ENCODE peak calls at places on chromosome 21, in eight cellular contexts. One of them, this sample, is unnamed.

GRCh38 chr21:39444406-39445145 is 1.0 kb downstream of the LCA5L start:
- DNase-seq in NCI-H2227 treated with DMSO at 0.1 percent for 48 hours: no peak
- DNase-seq in CD4-positive, CD25-positive, alpha-beta regulatory T cell: no peak
- DNase-seq in stimulated activated CD4-positive, alpha-beta T cell treated with anti-CD3 and anti-CD28 coated beads, Interleukin-2, amount 100 ng/mL, for 48 hours: no peak
- DNase-seq in NCI-H2107: no peak
- DNase-seq in AG10803: peak
- DNase-seq in GM10248: no peak
- DNase-seq in anterior cingulate cortex: no peak
- DNase-seq in this sample: peak

GRCh38 chr21:8991088-8991907 is 1530.1 kb upstream of the TPTE start:
- DNase-seq in anterior cingulate cortex: no peak
- DNase-seq in NCI-H2107: no peak
- DNase-seq in stimulated activated CD4-positive, alpha-beta T cell treated with anti-CD3 and anti-CD28 coated beads, Interleukin-2, amount 100 ng/mL, for 48 hours: no peak
- DNase-seq in NCI-H2227 treated with DMSO at 0.1 percent for 48 hours: peak
- DNase-seq in AG10803: no peak
- DNase-seq in GM10248: no peak
- DNase-seq in CD4-positive, CD25-positive, alpha-beta regulatory T cell: no peak
- DNase-seq in this sample: no peak

GRCh38 chr21:37574316-37574715 is 207.7 kb downstream of the DYRK1A start:
- DNase-seq in CD4-positive, CD25-positive, alpha-beta regulatory T cell: no peak
- DNase-seq in AG10803: no peak
- DNase-seq in NCI-H2107: no peak
- DNase-seq in anterior cingulate cortex: no peak
- DNase-seq in stimulated activated CD4-positive, alpha-beta T cell treated with anti-CD3 and anti-CD28 coated beads, Interleukin-2, amount 100 ng/mL, for 48 hours: no peak
- DNase-seq in GM10248: no peak
- DNase-seq in NCI-H2227 treated with DMSO at 0.1 percent for 48 hours: no peak
- DNase-seq in this sample: no peak

GRCh38 chr21:44929242-44929798 is 8.6 kb upstream of the ITGB2 start:
- DNase-seq in CD4-positive, CD25-positive, alpha-beta regulatory T cell: no peak
- DNase-seq in NCI-H2227 treated with DMSO at 0.1 percent for 48 hours: no peak
- DNase-seq in anterior cingulate cortex: no peak
- DNase-seq in GM10248: no peak
- DNase-seq in stimulated activated CD4-positive, alpha-beta T cell treated with anti-CD3 and anti-CD28 coated beads, Interleukin-2, amount 100 ng/mL, for 48 hours: no peak
- DNase-seq in AG10803: no peak
- DNase-seq in NCI-H2107: no peak
- DNase-seq in this sample: no peak

GRCh38 chr21:38219049-38219628 is 37.7 kb upstream of the KCNJ15 start:
- DNase-seq in GM10248: peak
- DNase-seq in NCI-H2227 treated with DMSO at 0.1 percent for 48 hours: no peak
- DNase-seq in AG10803: peak
- DNase-seq in stimulated activated CD4-positive, alpha-beta T cell treated with anti-CD3 and anti-CD28 coated beads, Interleukin-2, amount 100 ng/mL, for 48 hours: peak
- DNase-seq in CD4-positive, CD25-positive, alpha-beta regulatory T cell: peak
- DNase-seq in anterior cingulate cortex: peak
- DNase-seq in NCI-H2107: peak
- DNase-seq in this sample: peak

GRCh38 chr21:44593598-44594405 is 1.5 kb upstream of the KRTAP10-6 start:
- DNase-seq in CD4-positive, CD25-positive, alpha-beta regulatory T cell: no peak
- DNase-seq in NCI-H2227 treated with DMSO at 0.1 percent for 48 hours: no peak
- DNase-seq in anterior cingulate cortex: no peak
- DNase-seq in stimulated activated CD4-positive, alpha-beta T cell treated with anti-CD3 and anti-CD28 coated beads, Interleukin-2, amount 100 ng/mL, for 48 hours: no peak
- DNase-seq in AG10803: peak
- DNase-seq in NCI-H2107: no peak
- DNase-seq in GM10248: no peak
- DNase-seq in this sample: peak

GRCh38 chr21:29155933-29156260 is 25.5 kb downstream of the MAP3K7CL start:
- DNase-seq in GM10248: no peak
- DNase-seq in anterior cingulate cortex: no peak
- DNase-seq in AG10803: no peak
- DNase-seq in CD4-positive, CD25-positive, alpha-beta regulatory T cell: no peak
- DNase-seq in NCI-H2107: no peak
- DNase-seq in NCI-H2227 treated with DMSO at 0.1 percent for 48 hours: no peak
- DNase-seq in stimulated activated CD4-positive, alpha-beta T cell treated with anti-CD3 and anti-CD28 coated beads, Interleukin-2, amount 100 ng/mL, for 48 hours: no peak
- DNase-seq in this sample: no peak

GRCh38 chr21:26912466-26912865 is 54.4 kb downstream of the ADAMTS5 start:
- DNase-seq in NCI-H2107: no peak
- DNase-seq in anterior cingulate cortex: no peak
- DNase-seq in GM10248: no peak
- DNase-seq in stimulated activated CD4-positive, alpha-beta T cell treated with anti-CD3 and anti-CD28 coated beads, Interleukin-2, amount 100 ng/mL, for 48 hours: no peak
- DNase-seq in CD4-positive, CD25-positive, alpha-beta regulatory T cell: no peak
- DNase-seq in NCI-H2227 treated with DMSO at 0.1 percent for 48 hours: no peak
- DNase-seq in AG10803: no peak
- DNase-seq in this sample: no peak

GRCh38 chr21:42248783-42249597 is 30.1 kb downstream of the ABCG1 start:
- DNase-seq in NCI-H2227 treated with DMSO at 0.1 percent for 48 hours: no peak
- DNase-seq in stimulated activated CD4-positive, alpha-beta T cell treated with anti-CD3 and anti-CD28 coated beads, Interleukin-2, amount 100 ng/mL, for 48 hours: no peak
- DNase-seq in CD4-positive, CD25-positive, alpha-beta regulatory T cell: no peak
- DNase-seq in GM10248: peak
- DNase-seq in NCI-H2107: no peak
- DNase-seq in AG10803: no peak
- DNase-seq in anterior cingulate cortex: no peak
- DNase-seq in this sample: no peak

GRCh38 chr21:42571391-42572150 is 57.9 kb downstream of the SLC37A1 start:
- DNase-seq in NCI-H2107: no peak
- DNase-seq in AG10803: no peak
- DNase-seq in NCI-H2227 treated with DMSO at 0.1 percent for 48 hours: peak
- DNase-seq in GM10248: no peak
- DNase-seq in anterior cingulate cortex: no peak
- DNase-seq in stimulated activated CD4-positive, alpha-beta T cell treated with anti-CD3 and anti-CD28 coated beads, Interleukin-2, amount 100 ng/mL, for 48 hours: no peak
- DNase-seq in CD4-positive, CD25-positive, alpha-beta regulatory T cell: no peak
- DNase-seq in this sample: no peak

GRCh38 chr21:31735518-31735992 is 3.6 kb upstream of the SCAF4 start:
- DNase-seq in NCI-H2227 treated with DMSO at 0.1 percent for 48 hours: no peak
- DNase-seq in GM10248: no peak
- DNase-seq in stimulated activated CD4-positive, alpha-beta T cell treated with anti-CD3 and anti-CD28 coated beads, Interleukin-2, amount 100 ng/mL, for 48 hours: no peak
- DNase-seq in anterior cingulate cortex: no peak
- DNase-seq in NCI-H2107: no peak
- DNase-seq in CD4-positive, CD25-positive, alpha-beta regulatory T cell: no peak
- DNase-seq in AG10803: no peak
- DNase-seq in this sample: no peak

GRCh38 chr21:26806734-26807372 is 38.4 kb downstream of the ADAMTS1 start:
- DNase-seq in NCI-H2107: no peak
- DNase-seq in stimulated activated CD4-positive, alpha-beta T cell treated with anti-CD3 and anti-CD28 coated beads, Interleukin-2, amount 100 ng/mL, for 48 hours: no peak
- DNase-seq in GM10248: no peak
- DNase-seq in CD4-positive, CD25-positive, alpha-beta regulatory T cell: no peak
- DNase-seq in AG10803: no peak
- DNase-seq in anterior cingulate cortex: no peak
- DNase-seq in NCI-H2227 treated with DMSO at 0.1 percent for 48 hours: no peak
- DNase-seq in this sample: no peak

GRCh38 chr21:43295016-43295958 is 126.5 kb downstream of the CRYAA start:
- DNase-seq in NCI-H2227 treated with DMSO at 0.1 percent for 48 hours: no peak
- DNase-seq in GM10248: no peak
- DNase-seq in CD4-positive, CD25-positive, alpha-beta regulatory T cell: no peak
- DNase-seq in NCI-H2107: peak
- DNase-seq in anterior cingulate cortex: no peak
- DNase-seq in stimulated activated CD4-positive, alpha-beta T cell treated with anti-CD3 and anti-CD28 coated beads, Interleukin-2, amount 100 ng/mL, for 48 hours: no peak
- DNase-seq in AG10803: no peak
- DNase-seq in this sample: no peak

GRCh38 chr21:26028183-26028582 is 142.4 kb downstream of the APP start:
- DNase-seq in anterior cingulate cortex: no peak
- DNase-seq in AG10803: no peak
- DNase-seq in stimulated activated CD4-positive, alpha-beta T cell treated with anti-CD3 and anti-CD28 coated beads, Interleukin-2, amount 100 ng/mL, for 48 hours: no peak
- DNase-seq in CD4-positive, CD25-positive, alpha-beta regulatory T cell: no peak
- DNase-seq in NCI-H2227 treated with DMSO at 0.1 percent for 48 hours: no peak
- DNase-seq in GM10248: no peak
- DNase-seq in NCI-H2107: no peak
- DNase-seq in this sample: no peak

GRCh38 chr21:43600642-43601397 is 58.5 kb downstream of the HSF2BP start:
- DNase-seq in NCI-H2227 treated with DMSO at 0.1 percent for 48 hours: no peak
- DNase-seq in AG10803: peak
- DNase-seq in GM10248: no peak
- DNase-seq in stimulated activated CD4-positive, alpha-beta T cell treated with anti-CD3 and anti-CD28 coated beads, Interleukin-2, amount 100 ng/mL, for 48 hours: no peak
- DNase-seq in CD4-positive, CD25-positive, alpha-beta regulatory T cell: no peak
- DNase-seq in NCI-H2107: no peak
- DNase-seq in anterior cingulate cortex: no peak
- DNase-seq in this sample: peak

GRCh38 chr21:38807481-38807880 is 1.8 kb downstream of the ETS2 start:
- DNase-seq in AG10803: no peak
- DNase-seq in NCI-H2227 treated with DMSO at 0.1 percent for 48 hours: peak
- DNase-seq in GM10248: no peak
- DNase-seq in NCI-H2107: no peak
- DNase-seq in anterior cingulate cortex: no peak
- DNase-seq in stimulated activated CD4-positive, alpha-beta T cell treated with anti-CD3 and anti-CD28 coated beads, Interleukin-2, amount 100 ng/mL, for 48 hours: no peak
- DNase-seq in CD4-positive, CD25-positive, alpha-beta regulatory T cell: no peak
- DNase-seq in this sample: no peak

GRCh38 chr21:34302496-34302895 is 61.3 kb upstream of the KCNE2 start:
- DNase-seq in anterior cingulate cortex: no peak
- DNase-seq in CD4-positive, CD25-positive, alpha-beta regulatory T cell: no peak
- DNase-seq in NCI-H2107: no peak
- DNase-seq in stimulated activated CD4-positive, alpha-beta T cell treated with anti-CD3 and anti-CD28 coated beads, Interleukin-2, amount 100 ng/mL, for 48 hours: no peak
- DNase-seq in AG10803: peak
- DNase-seq in NCI-H2227 treated with DMSO at 0.1 percent for 48 hours: no peak
- DNase-seq in GM10248: no peak
- DNase-seq in this sample: peak

GRCh38 chr21:42231761-42232160 is 12.8 kb downstream of the ABCG1 start:
- DNase-seq in NCI-H2107: no peak
- DNase-seq in GM10248: no peak
- DNase-seq in stimulated activated CD4-positive, alpha-beta T cell treated with anti-CD3 and anti-CD28 coated beads, Interleukin-2, amount 100 ng/mL, for 48 hours: no peak
- DNase-seq in AG10803: no peak
- DNase-seq in NCI-H2227 treated with DMSO at 0.1 percent for 48 hours: no peak
- DNase-seq in anterior cingulate cortex: no peak
- DNase-seq in CD4-positive, CD25-positive, alpha-beta regulatory T cell: no peak
- DNase-seq in this sample: no peak